ENCODE peak calls at places on chromosomes 3 and 15, in eight cellular contexts. B, A, P, K, L, C, V and J are unnamed samples.

GRCh38 chr15:80182611-80183210 is 29.9 kb downstream of the FAH start:
- DNase-seq in B (no peak), A (no peak), P (no peak), K (no peak), L (no peak), C (no peak), V (peak), J (no peak)

GRCh38 chr3:138389841-138390581 is 41.6 kb downstream of the MRAS start:
- DNase-seq in B (no peak), A (no peak), P (no peak), K (no peak), L (no peak), C (no peak), V (peak), J (peak)

GRCh38 chr15:77988386-77989301 is 88.9 kb downstream of the TBC1D2B start:
- DNase-seq in B (no peak), A (no peak), P (no peak), K (no peak), L (no peak), C (no peak), V (no peak), J (no peak)

GRCh38 chr3:122984007-122984406 is 43.6 kb downstream of the SEMA5B start:
- DNase-seq in B (no peak), A (no peak), P (no peak), K (no peak), L (no peak), C (no peak), V (no peak), J (no peak)

GRCh38 chr15:71448688-71449114 is 333.4 kb downstream of the THSD4 start:
- DNase-seq in B (no peak), A (no peak), P (peak), K (no peak), L (no peak), C (no peak), V (peak), J (no peak)

GRCh38 chr15:80420658-80421057 is 16.5 kb downstream of the ARNT2 start:
- DNase-seq in B (no peak), A (no peak), P (no peak), K (no peak), L (no peak), C (no peak), V (no peak), J (no peak)

GRCh38 chr15:59555696-59556095 is 55.9 kb upstream of the GCNT3 start:
- DNase-seq in B (no peak), A (no peak), P (no peak), K (no peak), L (no peak), C (no peak), V (peak), J (no peak)

GRCh38 chr3:158522737-158523136 is 48.3 kb upstream of the MLF1 start:
- DNase-seq in B (no peak), A (no peak), P (no peak), K (no peak), L (no peak), C (no peak), V (peak), J (no peak)

GRCh38 chr3:52061116-52061910 is 4.9 kb upstream of the DUSP7 start:
- DNase-seq in B (no peak), A (no peak), P (no peak), K (no peak), L (no peak), C (no peak), V (peak), J (no peak)

GRCh38 chr3:76826915-76827314 is 213.0 kb upstream of the ROBO2 start:
- DNase-seq in B (no peak), A (no peak), P (no peak), K (no peak), L (no peak), C (no peak), V (no peak), J (no peak)

GRCh38 chr15:44712108-44713005 is 1.0 kb downstream of the B2M start:
- DNase-seq in B (no peak), A (peak), P (peak), K (peak), L (peak), C (peak), V (peak), J (peak)

GRCh38 chr3:30535515-30535914 is 70.9 kb upstream of the TGFBR2 start:
- DNase-seq in B (no peak), A (no peak), P (no peak), K (no peak), L (no peak), C (no peak), V (no peak), J (no peak)

GRCh38 chr15:90054618-90055097 is 47.6 kb downstream of the IDH2 start:
- DNase-seq in B (no peak), A (no peak), P (no peak), K (no peak), L (no peak), C (no peak), V (no peak), J (no peak)

GRCh38 chr3:158991146-158991705 is 189.4 kb downstream of the MFSD1 start:
- DNase-seq in B (no peak), A (no peak), P (no peak), K (no peak), L (no peak), C (no peak), V (no peak), J (no peak)